ENCODE peak calls at places on chromosomes 1 and 21, in seven cellular contexts. Z is cardiac muscle cell, L is heart right ventricle, W is ovary, G is PC-3, K is IMR-90, A is pancreas. H is an unnamed sample.

GRCh38 chr1:234743866-234744581 is 134.0 kb upstream of the IRF2BP2 start:
- DNase-seq in A (no peak), W (peak; percentile 49), Z (no peak), K (peak; percentile 24), L (no peak), G (no peak), H (no peak)

GRCh38 chr21:42093991-42094417 is 22.9 kb downstream of the UMODL1 start:
- DNase-seq in W (no peak), Z (no peak), L (no peak), K (peak; percentile 93), A (no peak), G (peak; percentile 94), H (no peak)

GRCh38 chr1:218426343-218426657 is 81.2 kb downstream of the TGFB2 start:
- DNase-seq in W (no peak), L (no peak), Z (no peak), A (no peak), G (peak; percentile 87), K (peak; percentile 43), H (no peak)

GRCh38 chr1:113940365-113941244 is 11.5 kb downstream of the HIPK1 start:
- DNase-seq in A (no peak), L (no peak), G (no peak), W (no peak), K (no peak), Z (no peak), H (peak; percentile 37)

GRCh38 chr1:193406901-193407300 is 220.5 kb upstream of the B3GALT2 start:
- DNase-seq in Z (peak; percentile 63), W (no peak), G (peak; percentile 56), K (peak; percentile 72), L (no peak), A (no peak), H (peak; percentile 48)

GRCh38 chr1:26094677-26095383 is 16.8 kb upstream of the PDIK1L start:
- DNase-seq in W (peak; percentile 19), L (peak; percentile 52), Z (peak; percentile 36), A (no peak), G (peak; percentile 19), K (no peak), H (no peak)

GRCh38 chr1:9443913-9444445 is 95.3 kb upstream of the SLC25A33 start:
- DNase-seq in G (no peak), W (peak; percentile 63), A (no peak), L (no peak), Z (peak; percentile 27), K (peak; percentile 76), H (no peak)

GRCh38 chr1:88014126-88014525 is 669.9 kb upstream of the PKN2 start:
- DNase-seq in K (no peak), G (no peak), A (no peak), W (no peak), Z (no peak), L (no peak), H (no peak)

GRCh38 chr21:38839370-38839681 is 33.6 kb downstream of the ETS2 start:
- DNase-seq in L (no peak), K (no peak), W (no peak), Z (no peak), A (no peak), G (peak; percentile 76), H (no peak)

GRCh38 chr21:45035477-45035848 is 38.9 kb upstream of the ADARB1 start:
- DNase-seq in W (no peak), Z (no peak), L (no peak), G (no peak), K (no peak), A (no peak), H (no peak)
- H3K4me1 ChIP-seq in W (peaks cover 20% of the 10 kb centered on the region), Z (peaks cover 29% of the 10 kb centered on the region), L (peaks cover 44% of the 10 kb centered on the region), G (no peaks in the 10 kb centered on the region), K (peaks cover 27% of the 10 kb centered on the region), A (peaks cover 3% of the 10 kb centered on the region), H (no peaks in the 10 kb centered on the region)

DNA sequence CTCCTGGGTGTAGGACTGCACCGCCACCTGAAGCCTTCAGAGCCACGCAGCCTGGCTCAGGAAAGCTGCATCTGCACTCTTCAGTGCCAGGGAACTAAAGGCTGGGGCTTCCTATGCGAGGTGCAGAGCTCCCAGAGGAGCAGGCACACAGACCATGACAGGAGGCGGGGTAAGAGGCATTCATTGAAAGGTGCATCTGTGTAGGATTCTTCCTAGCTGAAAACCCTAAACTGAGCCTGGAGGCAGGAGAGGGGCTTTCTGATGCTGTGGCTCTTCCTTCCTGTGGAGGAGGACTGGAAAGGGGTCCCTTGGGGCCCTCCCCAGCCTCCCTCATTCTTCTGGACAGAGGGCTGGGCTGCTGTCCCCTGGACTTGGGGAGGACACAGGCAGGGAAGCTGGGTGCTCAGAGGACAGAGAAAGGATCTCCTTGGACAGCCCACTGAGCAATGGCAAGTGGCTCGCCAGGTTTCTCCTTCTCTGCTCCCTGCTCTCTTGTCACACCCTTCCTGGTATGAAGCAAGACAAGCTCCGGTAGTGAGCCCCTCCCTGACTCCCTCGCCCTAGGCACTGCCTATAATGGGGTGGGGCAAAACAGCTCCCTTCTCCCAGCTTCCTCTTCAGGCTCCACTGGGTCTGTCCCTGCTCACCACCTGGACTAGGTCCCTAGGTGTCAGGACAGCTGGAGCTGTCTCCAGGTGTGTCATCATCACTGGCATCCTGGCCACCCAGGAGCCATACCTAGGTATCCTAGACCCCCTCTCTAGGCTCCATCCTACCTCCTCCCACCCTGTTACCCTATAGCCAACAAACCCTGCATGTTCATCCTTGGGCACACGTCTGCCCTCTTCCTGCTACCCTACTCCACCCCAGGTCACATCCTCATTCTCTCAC is 20.0 kb downstream of the S100A6 start:
- DNase-seq in K (no peak), Z (no peak), L (no peak), G (peak; percentile 94), A (no peak), W (no peak), H (no peak)
- H3K27ac ChIP-seq in K (no peak overlapping the region), Z (no peak overlapping the region), L (no peak overlapping the region), G (peak overlapping the region; percentile 90), A (no peak overlapping the region), W (no peak overlapping the region), H (no peak overlapping the region)

GRCh38 chr1:209413062-209413461 is 170.5 kb upstream of the CAMK1G start:
- DNase-seq in G (no peak), A (no peak), Z (no peak), L (no peak), W (no peak), K (no peak), H (no peak)

GRCh38 chr1:209416009-209416408 is 167.5 kb upstream of the CAMK1G start:
- DNase-seq in Z (no peak), G (peak; percentile 84), A (no peak), W (no peak), K (peak; percentile 85), L (no peak), H (no peak)

GRCh38 chr1:209412566-209412965 is 170.9 kb upstream of the CAMK1G start:
- DNase-seq in W (no peak), A (no peak), G (no peak), K (no peak), L (no peak), Z (no peak), H (no peak)

GRCh38 chr1:209416660-209417059 is 166.9 kb upstream of the CAMK1G start:
- DNase-seq in L (no peak), G (no peak), Z (no peak), A (no peak), W (no peak), K (no peak), H (no peak)

GRCh38 chr1:209414803-209415329 is 168.6 kb upstream of the CAMK1G start:
- DNase-seq in G (no peak), L (no peak), K (no peak), W (no peak), A (no peak), Z (no peak), H (no peak)
- H3K4me1 ChIP-seq in G (peaks cover 42% of the 10 kb centered on the region), L (peaks cover 7% of the 10 kb centered on the region), K (peaks cover 10% of the 10 kb centered on the region), W (no peaks in the 10 kb centered on the region), A (no peaks in the 10 kb centered on the region), Z (peaks cover 4% of the 10 kb centered on the region), H (no peaks in the 10 kb centered on the region)

GRCh38 chr1:27562021-27562420 is 41.9 kb downstream of the AHDC1 start:
- DNase-seq in G (no peak), L (no peak), W (peak; percentile 67), Z (no peak), A (no peak), K (no peak), H (no peak)

GRCh38 chr1:27564710-27565649 is 39.0 kb downstream of the AHDC1 start:
- DNase-seq in A (peak; percentile 25), G (no peak), W (peak; percentile 71), K (no peak), L (peak; percentile 74), Z (no peak), H (no peak)

GRCh38 chr1:27562483-27563406 is 41.2 kb downstream of the AHDC1 start:
- DNase-seq in A (no peak), W (no peak), L (no peak), K (no peak), Z (no peak), G (no peak), H (no peak)

GRCh38 chr1:27564264-27564579 is 39.7 kb downstream of the AHDC1 start:
- DNase-seq in W (no peak), G (no peak), A (no peak), L (no peak), K (no peak), Z (no peak), H (no peak)

DNA sequence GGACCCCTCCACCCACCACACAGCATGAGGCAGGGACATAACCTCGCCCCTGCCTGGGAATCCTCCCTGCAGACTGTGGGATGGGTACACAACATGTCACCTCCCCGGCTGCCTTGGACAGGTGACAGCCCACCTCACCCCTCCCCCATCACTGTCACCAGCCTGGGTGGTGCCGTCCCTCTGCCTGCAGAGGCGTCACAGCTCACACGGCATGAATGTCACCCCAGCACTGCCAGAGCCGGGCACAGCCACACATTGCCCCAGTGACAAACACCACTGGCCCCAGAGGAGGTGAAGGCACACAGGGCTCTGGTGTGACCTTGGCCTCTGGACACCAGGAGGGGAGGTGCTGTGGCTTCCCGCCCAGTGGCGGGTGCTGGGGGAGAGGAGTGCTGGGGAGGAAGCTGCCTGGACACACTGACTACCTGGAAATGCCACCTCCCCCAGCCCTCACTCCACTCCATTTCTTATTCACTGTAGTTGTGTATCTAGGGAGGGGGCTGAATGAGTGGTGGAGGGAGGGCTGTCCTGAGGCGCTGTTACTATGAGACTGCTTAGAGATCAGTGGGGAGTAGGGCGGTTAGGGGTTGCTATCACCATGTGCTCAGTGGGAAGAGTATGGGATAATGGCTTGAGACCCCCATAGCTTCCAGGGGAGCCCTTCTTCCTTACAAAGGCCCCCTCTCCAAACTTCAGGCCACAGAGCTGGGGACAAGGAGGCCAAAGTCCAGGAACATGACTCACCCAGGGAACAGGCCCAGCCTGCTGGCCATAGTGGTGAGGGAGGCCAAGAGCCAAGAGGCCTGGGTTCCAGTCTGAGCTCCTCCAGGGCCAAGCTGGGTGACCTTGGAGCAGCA is 40.3 kb downstream of the AHDC1 start:
- DNase-seq in W (peak; percentile 70), A (peak; percentile 93), K (peak; percentile 46), L (peak; percentile 77), G (peak; percentile 70), Z (no peak), H (no peak)
- H3K27ac ChIP-seq in W (peak overlapping the region; percentile 80), A (peak overlapping the region; percentile 86), K (peak overlapping the region; percentile 18), L (peak overlapping the region; percentile 76), G (peak overlapping the region; percentile 90), Z (peak overlapping the region; percentile 88), H (no peak overlapping the region)

H was measured in CD4-positive, alpha-beta memory T cell.